ENCODE peak calls at places on chromosomes 4 and X, in ten cellular contexts. Y, H, F, O, W, A, L, R, Z and N are unnamed samples.

GRCh38 chr4:159216834-159217233 is 114.0 kb downstream of the RAPGEF2 start:
- DNase-seq in H (no peak), L (no peak), W (no peak), Z (no peak), A (no peak), F (no peak), R (no peak), O (no peak), Y (no peak), N (no peak)

GRCh38 chr4:38279650-38280322 is 319.6 kb downstream of the PTTG2 start:
- DNase-seq in Z (peak; percentile 87), H (no peak), R (no peak), O (no peak), W (no peak), A (no peak), Y (no peak), F (no peak), L (no peak), N (no peak)

GRCh38 chr4:13966241-13967195 is 339.0 kb upstream of the BOD1L1 start:
- DNase-seq in R (no peak), F (peak; percentile 90), Y (no peak), A (no peak), L (no peak), H (no peak), Z (no peak), O (no peak), W (peak; percentile 72), N (peak; percentile 88)

GRCh38 chrX:127112726-127113125 is 293.2 kb downstream of the PRR32 start:
- DNase-seq in H (no peak), Y (no peak), W (no peak), F (no peak), A (no peak), O (no peak), L (no peak), Z (no peak), R (no peak), N (no peak)

GRCh38 chr4:76212851-76213414 is 691 bp downstream of the SCARB2 start:
- DNase-seq in A (no peak), Z (no peak), Y (no peak), W (peak; percentile 6), F (no peak), L (no peak), R (no peak), O (peak; percentile 46), H (peak; percentile 23), N (peak; percentile 44)

GRCh38 chrX:47637546-47638195 is 7.9 kb upstream of the CFP start:
- DNase-seq in O (no peak), R (peak; percentile 33), Z (no peak), A (no peak), H (no peak), F (no peak), Y (peak; percentile 25), W (no peak), L (peak; percentile 83), N (no peak)

GRCh38 chr4:8831221-8832129 is 40.2 kb downstream of the HMX1 start:
- DNase-seq in A (no peak), F (no peak), W (no peak), Y (no peak), Z (no peak), L (peak; percentile 31), R (no peak), O (peak; percentile 10), H (no peak), N (no peak)

GRCh38 chr4:186203391-186203802 is 12.0 kb downstream of the CYP4V2 start:
- DNase-seq in R (no peak), W (no peak), L (no peak), O (peak; percentile 39), Y (no peak), F (peak; percentile 44), Z (peak; percentile 14), H (no peak), A (no peak), N (no peak)

GRCh38 chr4:84493092-84493850 is 5.8 kb downstream of the NKX6-1 start:
- DNase-seq in A (no peak), Y (no peak), L (no peak), R (no peak), H (no peak), F (peak; percentile 26), O (peak; percentile 49), Z (peak; percentile 58), W (no peak), N (peak; percentile 12)

GRCh38 chr4:98539741-98540140 is 118.7 kb downstream of the TSPAN5 start:
- DNase-seq in R (no peak), Y (no peak), A (no peak), F (no peak), Z (no peak), H (no peak), O (no peak), L (no peak), W (no peak), N (no peak)

GRCh38 chr4:10003666-10004065 is 17.6 kb downstream of the SLC2A9 start:
- DNase-seq in A (no peak), Y (no peak), Z (no peak), L (no peak), O (no peak), R (no peak), F (no peak), H (no peak), W (no peak), N (no peak)

GRCh38 chrX:147637190-147637589 is 274.5 kb upstream of the FMR1 start:
- DNase-seq in R (no peak), F (no peak), Y (no peak), Z (no peak), W (no peak), L (no peak), H (no peak), O (no peak), A (no peak), N (no peak)

GRCh38 chr4:132592340-132592739 is 556.8 kb upstream of the PCDH10 start:
- DNase-seq in W (no peak), L (no peak), O (peak; percentile 2), F (no peak), R (no peak), A (no peak), Z (no peak), Y (no peak), H (no peak), N (no peak)

GRCh38 chr4:66736593-66736992 is 808.7 kb downstream of the CENPC start:
- DNase-seq in H (no peak), L (no peak), Y (no peak), W (no peak), A (no peak), F (no peak), R (no peak), O (no peak), Z (no peak), N (no peak)

GRCh38 chr4:16337936-16338335 is 111.7 kb upstream of the TAPT1 start:
- DNase-seq in A (no peak), H (no peak), O (no peak), Y (no peak), R (no peak), L (no peak), W (peak; percentile 81), Z (no peak), F (peak; percentile 31), N (peak; percentile 69)

GRCh38 chr4:28360681-28361080 is 1500.0 kb downstream of the STIM2 start:
- DNase-seq in O (no peak), L (no peak), A (no peak), R (no peak), Y (no peak), F (no peak), H (no peak), W (no peak), Z (no peak), N (no peak)

GRCh38 chr4:179582164-179582563 is 2139.9 kb upstream of the AGA start:
- DNase-seq in L (no peak), W (no peak), Z (no peak), H (no peak), Y (no peak), O (no peak), A (no peak), F (no peak), R (no peak), N (no peak)

GRCh38 chr4:152724494-152724893 is 44.7 kb upstream of the TMEM154 start:
- DNase-seq in Y (no peak), R (no peak), H (no peak), O (no peak), Z (no peak), F (no peak), W (no peak), A (no peak), L (no peak), N (no peak)

GRCh38 chrX:24231169-24231568 is 81.6 kb downstream of the ZFX start:
- DNase-seq in H (no peak), W (peak; percentile 63), Y (no peak), Z (peak; percentile 76), A (peak; percentile 37), L (no peak), R (no peak), O (no peak), F (peak; percentile 85), N (peak; percentile 93)

GRCh38 chr4:55347610-55348228 is 1.7 kb downstream of the SRD5A3 start:
- DNase-seq in H (no peak), Z (no peak), L (no peak), F (no peak), R (no peak), A (no peak), W (peak; percentile 42), Y (no peak), O (no peak), N (peak; percentile 36)
- TF ChIP-seq CTCF in H (no peak), Z (no peak), L (no peak), F (no peak), R (no peak), A (no peak), W (peak; percentile 21), Y (no peak), O (no peak), N (no peak)

GRCh38 chrX:33741807-33742206 is 390.3 kb downstream of the FAM47A start:
- DNase-seq in Y (no peak), F (no peak), Z (peak; percentile 8), L (no peak), R (no peak), A (no peak), H (no peak), O (no peak), W (no peak), N (no peak)
- H3K4me3 ChIP-seq in Y (no peak overlapping the region), F (no peak overlapping the region), Z (no peak overlapping the region), L (no peak overlapping the region), R (no peak overlapping the region), A (no peak overlapping the region), H (no peak overlapping the region), O (no peak overlapping the region), W (no peak overlapping the region), N (no peak overlapping the region)

GRCh38 chrX:20511792-20512191 is 245.1 kb upstream of the RPS6KA3 start:
- DNase-seq in F (no peak), W (no peak), H (no peak), A (no peak), L (no peak), Y (no peak), Z (no peak), O (no peak), R (no peak), N (no peak)
- TF ChIP-seq CTCF in F (no peak), W (no peak), H (no peak), A (no peak), L (no peak), Y (no peak), Z (no peak), O (no peak), R (no peak), N (no peak)

DNA sequence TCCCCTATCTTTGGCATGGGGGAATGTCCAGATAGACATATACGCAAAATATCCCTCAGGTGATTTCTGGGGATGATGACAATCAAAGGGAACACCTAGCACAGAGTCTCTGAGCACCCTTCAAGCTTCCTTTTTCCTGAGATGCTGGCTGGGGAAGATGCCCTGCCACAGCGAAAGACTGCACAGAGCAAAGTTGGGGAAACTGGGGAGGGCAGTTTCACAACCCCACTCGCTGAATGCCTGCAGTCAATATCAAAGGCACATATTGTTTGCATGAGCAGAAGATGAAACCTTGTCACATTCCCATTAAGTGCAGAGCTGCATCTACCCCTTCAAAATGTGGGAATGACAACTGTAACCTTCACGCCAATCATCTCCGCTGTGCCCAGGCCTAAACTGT is 2.6 kb downstream of the GPC4 start:
- DNase-seq in R (no peak), O (no peak), H (no peak), A (no peak), Y (no peak), L (no peak), F (no peak), Z (no peak), W (no peak), N (no peak)
- H3K4me3 ChIP-seq in R (peak overlapping the region; percentile 77), O (no peak overlapping the region), H (peak overlapping the region; percentile 59), A (no peak overlapping the region), Y (peak overlapping the region; percentile 71), L (peak overlapping the region; percentile 62), F (no peak overlapping the region), Z (peak overlapping the region; percentile 67), W (no peak overlapping the region), N (no peak overlapping the region)